ENCODE peak calls at places on chromosomes 16 and 17, in nine cellular contexts. One of them, this sample, is unnamed.
A peak's percentile ranks its signal among the peaks of the same experiment; 100 is the strongest.

GRCh38 chr17:72665841-72666518 is 426.5 kb downstream of the SLC39A11 start:
- DNase-seq in iris pigment epithelial cell: no peak
- DNase-seq in activated CD4-positive, alpha-beta T cell treated with anti-CD3 and anti-CD28 coated beads, Interleukin-2, amount 50 U/mL, for 48 hours: no peak
- DNase-seq in neural progenitor cell: no peak
- DNase-seq in amniotic epithelial cell: no peak
- DNase-seq in NCI-H1092 treated with DMSO at 0.1 percent for 48 hours: no peak
- DNase-seq in fibroblast of pulmonary artery: no peak
- DNase-seq in posterior vena cava: no peak
- DNase-seq in H54: no peak
- DNase-seq in this sample: no peak

GRCh38 chr17:77354721-77355455 is 214.1 kb downstream of the SEC14L1 start:
- DNase-seq in iris pigment epithelial cell: peak; percentile 95
- DNase-seq in activated CD4-positive, alpha-beta T cell treated with anti-CD3 and anti-CD28 coated beads, Interleukin-2, amount 50 U/mL, for 48 hours: no peak
- DNase-seq in neural progenitor cell: no peak
- DNase-seq in amniotic epithelial cell: peak; percentile 93
- DNase-seq in NCI-H1092 treated with DMSO at 0.1 percent for 48 hours: no peak
- DNase-seq in fibroblast of pulmonary artery: peak; percentile 96
- DNase-seq in posterior vena cava: peak; percentile 97
- DNase-seq in H54: peak; percentile 88
- DNase-seq in this sample: no peak

GRCh38 chr16:87524407-87524806 is 31.6 kb upstream of the ZCCHC14 start:
- DNase-seq in iris pigment epithelial cell: no peak
- DNase-seq in activated CD4-positive, alpha-beta T cell treated with anti-CD3 and anti-CD28 coated beads, Interleukin-2, amount 50 U/mL, for 48 hours: no peak
- DNase-seq in neural progenitor cell: no peak
- DNase-seq in amniotic epithelial cell: no peak
- DNase-seq in NCI-H1092 treated with DMSO at 0.1 percent for 48 hours: no peak
- DNase-seq in fibroblast of pulmonary artery: no peak
- DNase-seq in posterior vena cava: no peak
- DNase-seq in H54: no peak
- DNase-seq in this sample: no peak

GRCh38 chr16:85014311-85014710 is 3.0 kb upstream of the ZDHHC7 start:
- DNase-seq in iris pigment epithelial cell: no peak
- DNase-seq in activated CD4-positive, alpha-beta T cell treated with anti-CD3 and anti-CD28 coated beads, Interleukin-2, amount 50 U/mL, for 48 hours: no peak
- DNase-seq in neural progenitor cell: no peak
- DNase-seq in amniotic epithelial cell: no peak
- DNase-seq in NCI-H1092 treated with DMSO at 0.1 percent for 48 hours: no peak
- DNase-seq in fibroblast of pulmonary artery: no peak
- DNase-seq in posterior vena cava: no peak
- DNase-seq in H54: no peak
- DNase-seq in this sample: no peak

GRCh38 chr17:7043544-7044268 is at the start of gene SLC16A11:
- DNase-seq in iris pigment epithelial cell: no peak
- DNase-seq in activated CD4-positive, alpha-beta T cell treated with anti-CD3 and anti-CD28 coated beads, Interleukin-2, amount 50 U/mL, for 48 hours: peak; percentile 57
- DNase-seq in neural progenitor cell: peak; percentile 58
- DNase-seq in amniotic epithelial cell: no peak
- DNase-seq in NCI-H1092 treated with DMSO at 0.1 percent for 48 hours: peak; percentile 80
- DNase-seq in fibroblast of pulmonary artery: peak; percentile 52
- DNase-seq in posterior vena cava: no peak
- DNase-seq in H54: no peak
- DNase-seq in this sample: peak; percentile 50

GRCh38 chr17:10875411-10875810 is 37.5 kb upstream of the PIRT start:
- DNase-seq in iris pigment epithelial cell: peak; percentile 1
- DNase-seq in activated CD4-positive, alpha-beta T cell treated with anti-CD3 and anti-CD28 coated beads, Interleukin-2, amount 50 U/mL, for 48 hours: peak; percentile 12
- DNase-seq in neural progenitor cell: peak; percentile 73
- DNase-seq in amniotic epithelial cell: no peak
- DNase-seq in NCI-H1092 treated with DMSO at 0.1 percent for 48 hours: no peak
- DNase-seq in fibroblast of pulmonary artery: peak; percentile 3
- DNase-seq in posterior vena cava: no peak
- DNase-seq in H54: no peak
- DNase-seq in this sample: peak; percentile 4

GRCh38 chr16:79656537-79657115 is 56.1 kb upstream of the MAF start:
- DNase-seq in iris pigment epithelial cell: no peak
- DNase-seq in activated CD4-positive, alpha-beta T cell treated with anti-CD3 and anti-CD28 coated beads, Interleukin-2, amount 50 U/mL, for 48 hours: no peak
- DNase-seq in neural progenitor cell: peak; percentile 40
- DNase-seq in amniotic epithelial cell: no peak
- DNase-seq in NCI-H1092 treated with DMSO at 0.1 percent for 48 hours: peak; percentile 88
- DNase-seq in fibroblast of pulmonary artery: no peak
- DNase-seq in posterior vena cava: no peak
- DNase-seq in H54: no peak
- DNase-seq in this sample: no peak

GRCh38 chr16:64933890-64934289 is 188.0 kb downstream of the CDH11 start:
- DNase-seq in iris pigment epithelial cell: peak; percentile 51
- DNase-seq in activated CD4-positive, alpha-beta T cell treated with anti-CD3 and anti-CD28 coated beads, Interleukin-2, amount 50 U/mL, for 48 hours: no peak
- DNase-seq in neural progenitor cell: peak; percentile 7
- DNase-seq in amniotic epithelial cell: peak; percentile 30
- DNase-seq in NCI-H1092 treated with DMSO at 0.1 percent for 48 hours: no peak
- DNase-seq in fibroblast of pulmonary artery: no peak
- DNase-seq in posterior vena cava: no peak
- DNase-seq in H54: no peak
- DNase-seq in this sample: no peak

GRCh38 chr17:8151120-8151640 is 1.0 kb downstream of the PER1 start:
- DNase-seq in iris pigment epithelial cell: peak; percentile 93
- DNase-seq in activated CD4-positive, alpha-beta T cell treated with anti-CD3 and anti-CD28 coated beads, Interleukin-2, amount 50 U/mL, for 48 hours: peak; percentile 90
- DNase-seq in neural progenitor cell: peak; percentile 86
- DNase-seq in amniotic epithelial cell: peak; percentile 81
- DNase-seq in NCI-H1092 treated with DMSO at 0.1 percent for 48 hours: peak; percentile 52
- DNase-seq in fibroblast of pulmonary artery: peak; percentile 96
- DNase-seq in posterior vena cava: peak; percentile 99
- DNase-seq in H54: no peak
- DNase-seq in this sample: no peak

GRCh38 chr16:27149986-27150385 is 53.3 kb upstream of the KDM8 start:
- DNase-seq in iris pigment epithelial cell: no peak
- DNase-seq in activated CD4-positive, alpha-beta T cell treated with anti-CD3 and anti-CD28 coated beads, Interleukin-2, amount 50 U/mL, for 48 hours: no peak
- DNase-seq in neural progenitor cell: no peak
- DNase-seq in amniotic epithelial cell: no peak
- DNase-seq in NCI-H1092 treated with DMSO at 0.1 percent for 48 hours: no peak
- DNase-seq in fibroblast of pulmonary artery: no peak
- DNase-seq in posterior vena cava: no peak
- DNase-seq in H54: no peak
- DNase-seq in this sample: no peak

GRCh38 chr17:73901661-73902415 is 257.6 kb upstream of the SDK2 start:
- DNase-seq in iris pigment epithelial cell: no peak
- DNase-seq in activated CD4-positive, alpha-beta T cell treated with anti-CD3 and anti-CD28 coated beads, Interleukin-2, amount 50 U/mL, for 48 hours: peak; percentile 31
- DNase-seq in neural progenitor cell: peak; percentile 79
- DNase-seq in amniotic epithelial cell: no peak
- DNase-seq in NCI-H1092 treated with DMSO at 0.1 percent for 48 hours: no peak
- DNase-seq in fibroblast of pulmonary artery: no peak
- DNase-seq in posterior vena cava: peak; percentile 84
- DNase-seq in H54: no peak
- DNase-seq in this sample: no peak

GRCh38 chr16:85560932-85561247 is 52.2 kb upstream of the GSE1 start:
- DNase-seq in iris pigment epithelial cell: no peak
- DNase-seq in activated CD4-positive, alpha-beta T cell treated with anti-CD3 and anti-CD28 coated beads, Interleukin-2, amount 50 U/mL, for 48 hours: no peak
- DNase-seq in neural progenitor cell: no peak
- DNase-seq in amniotic epithelial cell: no peak
- DNase-seq in NCI-H1092 treated with DMSO at 0.1 percent for 48 hours: no peak
- DNase-seq in fibroblast of pulmonary artery: no peak
- DNase-seq in posterior vena cava: no peak
- DNase-seq in H54: no peak
- DNase-seq in this sample: no peak

GRCh38 chr16:88005148-88005547 is 53.9 kb downstream of the BANP start:
- DNase-seq in iris pigment epithelial cell: no peak
- DNase-seq in activated CD4-positive, alpha-beta T cell treated with anti-CD3 and anti-CD28 coated beads, Interleukin-2, amount 50 U/mL, for 48 hours: no peak
- DNase-seq in neural progenitor cell: peak; percentile 49
- DNase-seq in amniotic epithelial cell: no peak
- DNase-seq in NCI-H1092 treated with DMSO at 0.1 percent for 48 hours: no peak
- DNase-seq in fibroblast of pulmonary artery: no peak
- DNase-seq in posterior vena cava: peak; percentile 78
- DNase-seq in H54: no peak
- DNase-seq in this sample: no peak

GRCh38 chr16:88339926-88340754 is 42.6 kb upstream of the ZNF469 start:
- DNase-seq in iris pigment epithelial cell: no peak
- DNase-seq in activated CD4-positive, alpha-beta T cell treated with anti-CD3 and anti-CD28 coated beads, Interleukin-2, amount 50 U/mL, for 48 hours: no peak
- DNase-seq in neural progenitor cell: no peak
- DNase-seq in amniotic epithelial cell: no peak
- DNase-seq in NCI-H1092 treated with DMSO at 0.1 percent for 48 hours: no peak
- DNase-seq in fibroblast of pulmonary artery: no peak
- DNase-seq in posterior vena cava: no peak
- DNase-seq in H54: no peak
- DNase-seq in this sample: no peak

GRCh38 chr16:2238396-2239230 is 2.4 kb downstream of the DNASE1L2 start:
- DNase-seq in iris pigment epithelial cell: no peak
- DNase-seq in activated CD4-positive, alpha-beta T cell treated with anti-CD3 and anti-CD28 coated beads, Interleukin-2, amount 50 U/mL, for 48 hours: no peak
- DNase-seq in neural progenitor cell: peak; percentile 51
- DNase-seq in amniotic epithelial cell: no peak
- DNase-seq in NCI-H1092 treated with DMSO at 0.1 percent for 48 hours: no peak
- DNase-seq in fibroblast of pulmonary artery: no peak
- DNase-seq in posterior vena cava: no peak
- DNase-seq in H54: no peak
- DNase-seq in this sample: no peak

GRCh38 chr17:7258731-7259554 is 3.3 kb downstream of the CLDN7 start:
- DNase-seq in iris pigment epithelial cell: peak; percentile 54
- DNase-seq in activated CD4-positive, alpha-beta T cell treated with anti-CD3 and anti-CD28 coated beads, Interleukin-2, amount 50 U/mL, for 48 hours: peak; percentile 31
- DNase-seq in neural progenitor cell: no peak
- DNase-seq in amniotic epithelial cell: peak; percentile 65
- DNase-seq in NCI-H1092 treated with DMSO at 0.1 percent for 48 hours: no peak
- DNase-seq in fibroblast of pulmonary artery: peak; percentile 44
- DNase-seq in posterior vena cava: no peak
- DNase-seq in H54: no peak
- DNase-seq in this sample: no peak

This sample was measured in PC-9.